ENCODE peak calls at places on chromosome 9, in seven cellular contexts. D is GM23338, P is pancreas, S is astrocyte, X is cardiac muscle cell, Y is tibial nerve, I is A549. V is an unnamed sample.

GRCh38 chr9:136303825-136304416 is at the start of gene CCDC187:
- DNase-seq in P (no peak), Y (no peak), X (no peak), I (no peak), S (no peak), D (no peak), V (no peak)

GRCh38 chr9:70753311-70753710 is 338.9 kb upstream of the KLF9 start:
- DNase-seq in P (no peak), Y (no peak), D (no peak), X (no peak), S (no peak), I (no peak), V (no peak)

GRCh38 chr9:86464242-86464641 is 110.0 kb upstream of the TUT7 start:
- DNase-seq in X (no peak), D (no peak), P (no peak), Y (no peak), S (no peak), I (no peak), V (no peak)

GRCh38 chr9:106921341-106921899 is 58.5 kb downstream of the ZNF462 start:
- DNase-seq in Y (no peak), X (peak), S (peak), P (no peak), D (peak), I (no peak), V (no peak)

GRCh38 chr9:114059047-114059803 is 18.9 kb downstream of the AMBP start:
- DNase-seq in I (no peak), X (no peak), Y (no peak), P (no peak), D (no peak), S (no peak), V (no peak)

GRCh38 chr9:81529556-81530193 is 159.7 kb downstream of the TLE1 start:
- DNase-seq in S (peak), X (no peak), P (no peak), D (no peak), Y (no peak), I (peak), V (no peak)

GRCh38 chr9:105114956-105115728 is 129.3 kb upstream of the SLC44A1 start:
- DNase-seq in Y (no peak), I (no peak), S (peak), P (no peak), D (no peak), X (no peak), V (no peak)

GRCh38 chr9:85108806-85109205 is 439.3 kb downstream of the NTRK2 start:
- DNase-seq in P (no peak), X (no peak), Y (no peak), S (no peak), I (no peak), D (no peak), V (no peak)

DNA sequence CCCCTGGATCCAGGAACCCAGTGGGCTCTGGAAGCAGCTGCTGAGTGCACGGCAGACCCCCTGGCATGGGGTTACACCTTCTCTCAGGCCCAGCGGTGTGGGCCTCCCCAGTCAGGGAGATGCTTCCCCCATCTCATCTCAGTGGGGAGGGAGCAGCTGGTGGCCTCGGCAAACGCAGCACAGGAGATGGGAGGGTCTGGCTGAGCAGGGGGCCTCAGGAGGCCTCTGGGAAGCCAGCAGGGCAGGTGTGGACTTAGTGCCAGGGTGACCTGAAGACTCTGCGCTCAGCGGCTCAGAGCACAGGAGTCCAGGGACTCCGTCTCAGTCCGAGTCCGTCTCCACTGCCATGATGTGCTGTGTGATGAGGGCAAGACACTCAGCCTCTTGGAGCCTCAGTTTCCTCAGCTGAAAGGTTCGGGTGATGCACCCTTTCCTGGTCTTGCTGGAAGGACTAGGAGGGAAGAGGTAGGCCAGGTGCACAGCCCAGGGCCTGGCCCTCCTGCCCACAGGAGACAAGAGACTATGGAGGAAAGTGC is 100.6 kb downstream of the GTF3C4 start:
- DNase-seq in D (no peak), S (no peak), I (no peak), P (no peak), Y (no peak), X (no peak), V (no peak)
- H3K4me3 ChIP-seq in D (peak), S (peak), I (no peak), P (peak), Y (peak), X (no peak), V (peak)

DNA sequence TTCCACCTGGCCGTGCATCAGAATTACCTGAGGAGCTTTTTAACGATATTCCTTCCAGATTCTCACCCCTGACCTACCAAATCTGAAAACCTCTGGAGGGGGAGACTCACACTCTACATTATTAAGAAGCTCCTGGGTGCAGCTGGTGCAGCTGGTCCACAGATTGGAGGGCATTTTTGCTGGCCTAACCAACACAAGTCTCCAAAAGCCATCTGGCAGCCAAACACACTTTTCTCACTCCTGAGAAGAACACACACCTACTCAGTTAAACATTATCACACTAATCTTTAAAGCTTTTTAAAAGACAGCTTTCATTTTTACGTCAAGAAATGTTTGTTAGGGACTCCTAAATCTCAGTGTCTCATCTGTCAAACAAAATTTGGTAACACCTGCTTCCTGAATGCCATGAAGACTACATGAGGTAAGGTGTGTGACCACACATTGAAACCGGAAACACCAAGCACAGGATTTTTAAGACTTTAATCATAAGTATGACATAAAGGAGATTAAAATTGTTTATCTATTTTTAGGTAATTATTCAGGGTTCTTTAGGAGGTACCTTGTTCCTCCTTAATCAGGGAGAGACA is 14.2 kb upstream of the PTPN3 start:
- DNase-seq in D (no peak), I (no peak), X (no peak), S (no peak), Y (no peak), P (no peak), V (no peak)
- H3K4me3 ChIP-seq in D (no peak), I (no peak), X (no peak), S (no peak), Y (no peak), P (no peak), V (no peak)

GRCh38 chr9:92949266-92949982 is 2.1 kb downstream of the FGD3 start:
- DNase-seq in X (no peak), P (no peak), Y (no peak), D (no peak), S (no peak), I (no peak), V (no peak)
- H3K4me3 ChIP-seq in X (no peak), P (no peak), Y (no peak), D (no peak), S (no peak), I (no peak), V (no peak)

DNA sequence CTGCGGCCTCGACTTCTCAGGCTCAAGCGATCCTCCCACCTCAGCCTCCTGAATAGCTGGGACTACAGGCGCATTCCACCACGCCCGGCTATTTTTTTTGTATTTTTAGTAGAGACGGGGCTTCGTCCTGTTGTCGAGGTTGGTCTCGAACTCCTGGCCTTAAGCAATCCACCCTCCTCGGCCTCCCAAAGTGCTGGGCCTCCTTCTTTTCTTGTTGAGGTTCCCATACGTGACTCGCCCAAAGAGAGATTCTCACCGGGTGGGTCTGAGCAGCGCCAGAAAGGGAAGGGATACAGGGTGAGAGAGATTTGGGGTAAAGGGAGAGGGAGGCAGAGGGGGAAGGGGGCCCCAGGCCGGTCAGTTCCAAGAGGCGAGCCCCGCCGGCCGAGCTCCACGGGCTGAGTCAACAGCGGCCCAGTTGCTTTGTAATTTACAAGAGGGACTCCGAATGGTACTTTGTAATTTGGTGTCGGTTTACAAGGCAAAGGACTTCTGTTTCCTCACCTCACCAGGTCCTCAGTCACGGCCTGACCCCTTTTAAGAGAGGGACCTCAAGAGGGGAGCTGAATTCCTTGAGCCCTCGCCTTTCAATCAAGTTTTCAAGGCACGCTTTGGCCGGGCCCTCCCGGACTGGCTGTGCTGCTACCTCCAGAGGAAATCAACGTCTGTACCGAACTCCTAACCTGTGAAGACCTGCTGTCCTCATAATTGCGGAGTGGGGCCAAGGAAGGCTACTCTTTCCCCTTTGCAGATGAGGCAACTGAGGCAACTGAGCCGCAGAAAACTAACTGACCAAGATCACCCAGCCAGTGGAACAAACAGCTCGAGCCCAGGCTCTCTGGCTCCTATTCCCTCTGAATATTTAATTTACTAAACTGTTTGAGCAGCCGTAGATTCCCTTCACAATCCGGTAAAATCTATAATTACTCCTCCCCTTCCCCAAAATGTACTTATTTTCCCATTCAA is 3.2 kb upstream of the DMRT2 start:
- DNase-seq in Y (no peak), X (peak), D (peak), I (no peak), P (no peak), S (no peak), V (peak)
- H3K4me3 ChIP-seq in Y (peak), X (no peak), D (peak), I (no peak), P (no peak), S (no peak), V (no peak)

GRCh38 chr9:21160178-21160577 is 6.3 kb downstream of the IFNA21 start:
- DNase-seq in X (no peak), S (peak), D (no peak), P (no peak), I (no peak), Y (no peak), V (no peak)
- H3K4me3 ChIP-seq in X (no peak), S (no peak), D (no peak), P (no peak), I (no peak), Y (no peak), V (no peak)